ENCODE peak calls at places on chromosomes 3 and 15, in nine cellular contexts. J is OCI-LY7; K is CD8-positive, alpha-beta memory T cell; O is hepatocyte; B is right cardiac atrium; E is Caco-2; U is PC-3; R is tibial artery; W is osteoblast. V is an unnamed sample.

GRCh38 chr3:119585867-119586570 is 6.7 kb downstream of the ADPRH start:
- DNase-seq in B (no peak), K (no peak), R (no peak), U (peak), O (no peak), W (peak), E (no peak), J (no peak), V (no peak)

GRCh38 chr3:100591411-100591810 is 18.0 kb upstream of the ADGRG7 start:
- DNase-seq in U (peak), J (no peak), B (no peak), E (no peak), O (no peak), R (no peak), K (no peak), W (no peak), V (no peak)

GRCh38 chr15:55778932-55779331 is 36.0 kb upstream of the PRTG start:
- DNase-seq in E (no peak), U (no peak), J (no peak), B (no peak), O (no peak), W (no peak), R (no peak), K (no peak), V (no peak)

GRCh38 chr3:173932624-173933023 is 535.1 kb downstream of the NLGN1 start:
- DNase-seq in U (peak), J (no peak), K (no peak), W (no peak), O (peak), R (no peak), E (no peak), B (no peak), V (no peak)

GRCh38 chr15:39491917-39492490 is 88.9 kb upstream of the THBS1 start:
- DNase-seq in U (peak), J (no peak), R (no peak), E (no peak), O (no peak), W (no peak), B (no peak), K (no peak), V (no peak)

GRCh38 chr3:175356899-175357324 is 497.8 kb downstream of the NAALADL2 start:
- DNase-seq in W (no peak), K (no peak), R (no peak), E (no peak), O (no peak), U (peak), J (no peak), B (no peak), V (no peak)

GRCh38 chr15:52559583-52559982 is 9.2 kb downstream of the ARPP19 start:
- DNase-seq in B (no peak), O (no peak), K (no peak), U (no peak), R (no peak), E (no peak), J (no peak), W (peak), V (no peak)

GRCh38 chr3:29637093-29637492 is 356.2 kb downstream of the RBMS3 start:
- DNase-seq in R (no peak), O (no peak), E (no peak), B (peak), J (no peak), W (no peak), K (no peak), U (no peak), V (no peak)

GRCh38 chr15:52464478-52464877 is 64.2 kb downstream of the MYO5A start:
- DNase-seq in K (peak), R (no peak), J (peak), O (no peak), B (no peak), U (no peak), E (no peak), W (no peak), V (no peak)

GRCh38 chr3:168040624-168041208 is 55.0 kb downstream of the GOLIM4 start:
- DNase-seq in K (no peak), E (no peak), O (peak), R (no peak), B (no peak), J (peak), W (peak), U (peak), V (no peak)

GRCh38 chr3:127350172-127351050 is 62.6 kb upstream of the PRR20G start:
- DNase-seq in O (no peak), R (no peak), K (no peak), J (no peak), W (no peak), B (no peak), U (no peak), E (no peak), V (no peak)

GRCh38 chr3:56295161-56295560 is 173.1 kb downstream of the ERC2 start:
- DNase-seq in O (no peak), E (no peak), B (no peak), R (no peak), W (no peak), U (no peak), J (no peak), K (no peak), V (no peak)

GRCh38 chr3:183151086-183151485 is 11.4 kb downstream of the LAMP3 start:
- DNase-seq in W (no peak), U (no peak), J (no peak), B (no peak), E (no peak), K (no peak), O (no peak), R (no peak), V (no peak)

GRCh38 chr3:175941352-175941751 is 1082.2 kb downstream of the NAALADL2 start:
- DNase-seq in W (no peak), J (peak), U (peak), R (no peak), B (no peak), O (peak), K (no peak), E (peak), V (no peak)

GRCh38 chr3:101011086-101011485 is 17.9 kb upstream of the ABI3BP start:
- DNase-seq in O (no peak), U (no peak), J (no peak), B (no peak), R (no peak), K (no peak), W (no peak), E (no peak), V (no peak)

GRCh38 chr15:33994005-33994615 is 25.8 kb downstream of the CHRM5 start:
- DNase-seq in J (peak), U (peak), W (no peak), O (peak), R (no peak), K (no peak), E (peak), B (no peak), V (peak)

GRCh38 chr3:12982619-12983101 is 90.6 kb downstream of the IQSEC1 start:
- DNase-seq in B (no peak), E (no peak), R (no peak), U (no peak), O (no peak), W (no peak), J (peak), K (no peak), V (no peak)

GRCh38 chr3:179266701-179267211 is 15.8 kb upstream of the KCNMB3 start:
- DNase-seq in K (no peak), E (no peak), U (no peak), O (no peak), R (no peak), B (peak), J (peak), W (no peak), V (no peak)

GRCh38 chr3:184354121-184354728 is 7.2 kb downstream of the CLCN2 start:
- DNase-seq in B (peak), U (peak), J (peak), W (peak), K (peak), E (peak), O (peak), R (no peak), V (peak)

GRCh38 chr3:89113887-89114840 is 6.7 kb downstream of the EPHA3 start:
- DNase-seq in E (peak), K (no peak), B (peak), R (peak), O (peak), U (peak), W (peak), J (no peak), V (no peak)

GRCh38 chr3:5264896-5265770 is 77.6 kb downstream of the EDEM1 start:
- DNase-seq in B (no peak), K (no peak), R (no peak), O (no peak), W (no peak), J (no peak), E (no peak), U (no peak), V (no peak)

GRCh38 chr15:96585634-96586386 is 255.3 kb downstream of the NR2F2 start:
- DNase-seq in J (no peak), R (no peak), K (no peak), O (no peak), E (no peak), W (peak), B (no peak), U (peak), V (no peak)

GRCh38 chr3:65479967-65480366 is 558.8 kb downstream of the MAGI1 start:
- DNase-seq in W (no peak), E (no peak), U (no peak), R (no peak), O (no peak), K (no peak), J (no peak), B (no peak), V (no peak)

GRCh38 chr3:58356054-58356453 is 23.4 kb downstream of the PXK start:
- DNase-seq in B (no peak), K (no peak), J (peak), E (no peak), R (no peak), U (no peak), W (no peak), O (peak), V (no peak)

GRCh38 chr3:55678521-55679216 is 191.6 kb upstream of the WNT5A start:
- DNase-seq in B (no peak), E (no peak), J (no peak), U (no peak), K (no peak), W (no peak), O (no peak), R (no peak), V (no peak)

GRCh38 chr15:29449136-29449535 is 179.5 kb upstream of the NSMCE3 start:
- DNase-seq in W (no peak), J (no peak), O (peak), K (no peak), U (peak), B (no peak), E (no peak), R (no peak), V (peak)

GRCh38 chr15:68558318-68559305 is 20.2 kb upstream of the CORO2B start:
- DNase-seq in R (no peak), U (no peak), K (no peak), B (no peak), J (peak), W (no peak), O (peak), E (no peak), V (no peak)

GRCh38 chr15:95559875-95560394 is 770.6 kb upstream of the NR2F2 start:
- DNase-seq in O (peak), J (no peak), K (no peak), R (peak), U (peak), E (peak), B (no peak), W (no peak), V (no peak)

GRCh38 chr3:144470646-144471045 is 499.0 kb downstream of the DIPK2A start:
- DNase-seq in R (no peak), U (no peak), B (no peak), J (no peak), E (no peak), W (no peak), O (no peak), K (no peak), V (no peak)

GRCh38 chr3:49807427-49808114 is 4.5 kb downstream of the INKA1 start:
- DNase-seq in B (peak), K (no peak), J (peak), R (no peak), W (peak), E (no peak), O (peak), U (no peak), V (no peak)

GRCh38 chr15:29696950-29697738 is 125.1 kb downstream of the TJP1 start:
- DNase-seq in R (no peak), J (no peak), O (no peak), E (no peak), K (no peak), W (no peak), U (no peak), B (no peak), V (no peak)

GRCh38 chr15:63764912-63765311 is 68.8 kb downstream of the HERC1 start:
- DNase-seq in E (no peak), W (no peak), R (no peak), J (no peak), U (no peak), B (no peak), O (no peak), K (no peak), V (no peak)
- H3K4me3 ChIP-seq in E (no peak), W (no peak), R (no peak), J (no peak), U (no peak), B (no peak), O (no peak), K (no peak), V (no peak)

DNA sequence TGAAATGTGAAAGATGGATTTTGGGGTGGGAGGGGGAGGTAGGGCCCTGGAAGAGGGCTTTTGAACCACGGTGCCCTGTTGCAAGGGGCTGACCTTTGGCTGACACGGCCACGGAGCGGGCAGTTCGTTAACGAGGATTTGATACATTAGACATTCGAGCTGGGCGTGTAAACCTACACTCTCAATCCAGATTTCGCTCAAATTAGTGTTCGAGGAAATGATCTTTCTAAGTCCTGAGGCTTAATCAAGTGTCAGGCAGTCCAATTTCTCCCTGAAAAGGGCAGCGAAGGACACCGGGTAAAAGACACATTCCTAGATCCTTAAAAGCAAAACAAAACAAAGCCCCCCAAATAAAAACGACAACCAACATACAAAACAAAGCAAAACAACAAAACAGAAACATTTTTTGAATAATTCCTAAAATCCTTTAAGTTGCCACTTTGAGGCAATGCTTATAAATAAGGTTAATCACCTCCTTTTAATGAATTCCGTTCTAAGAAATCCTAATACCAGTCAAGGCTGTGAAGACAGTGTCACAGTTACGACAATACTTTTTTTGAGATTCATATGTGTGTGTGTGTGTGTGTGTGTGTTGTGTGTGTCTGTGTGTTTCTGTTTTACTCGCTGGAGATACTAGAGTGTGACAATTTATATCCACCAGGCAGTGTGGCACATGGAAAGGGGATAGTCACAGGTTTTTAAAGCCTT is 13.2 kb downstream of the ZIC1 start:
- DNase-seq in O (no peak), E (no peak), B (no peak), R (no peak), W (peak), K (no peak), U (no peak), J (no peak), V (no peak)
- H3K4me3 ChIP-seq in O (no peak), E (no peak), B (no peak), R (no peak), W (no peak), K (no peak), U (no peak), J (no peak), V (no peak)

GRCh38 chr15:63500265-63501250 is 3.8 kb upstream of the USP3 start:
- DNase-seq in R (no peak), B (no peak), W (no peak), E (no peak), U (peak), K (no peak), J (peak), O (peak), V (no peak)
- H3K4me3 ChIP-seq in R (peak), B (peak), W (peak), E (peak), U (peak), K (peak), J (peak), O (no peak), V (no peak)

GRCh38 chr3:102178817-102179216 is 256.0 kb upstream of the ZPLD1 start:
- DNase-seq in J (no peak), B (no peak), W (no peak), R (no peak), O (no peak), U (no peak), K (no peak), E (no peak), V (no peak)
- H3K4me3 ChIP-seq in J (no peak), B (no peak), W (no peak), R (no peak), O (no peak), U (no peak), K (no peak), E (no peak), V (no peak)

GRCh38 chr15:60601098-60601497 is 122.2 kb upstream of the ICE2 start:
- DNase-seq in O (no peak), B (no peak), U (no peak), W (no peak), K (no peak), E (no peak), J (no peak), R (no peak), V (no peak)
- H3K4me3 ChIP-seq in O (no peak), B (no peak), U (no peak), W (no peak), K (no peak), E (no peak), J (no peak), R (no peak), V (no peak)

DNA sequence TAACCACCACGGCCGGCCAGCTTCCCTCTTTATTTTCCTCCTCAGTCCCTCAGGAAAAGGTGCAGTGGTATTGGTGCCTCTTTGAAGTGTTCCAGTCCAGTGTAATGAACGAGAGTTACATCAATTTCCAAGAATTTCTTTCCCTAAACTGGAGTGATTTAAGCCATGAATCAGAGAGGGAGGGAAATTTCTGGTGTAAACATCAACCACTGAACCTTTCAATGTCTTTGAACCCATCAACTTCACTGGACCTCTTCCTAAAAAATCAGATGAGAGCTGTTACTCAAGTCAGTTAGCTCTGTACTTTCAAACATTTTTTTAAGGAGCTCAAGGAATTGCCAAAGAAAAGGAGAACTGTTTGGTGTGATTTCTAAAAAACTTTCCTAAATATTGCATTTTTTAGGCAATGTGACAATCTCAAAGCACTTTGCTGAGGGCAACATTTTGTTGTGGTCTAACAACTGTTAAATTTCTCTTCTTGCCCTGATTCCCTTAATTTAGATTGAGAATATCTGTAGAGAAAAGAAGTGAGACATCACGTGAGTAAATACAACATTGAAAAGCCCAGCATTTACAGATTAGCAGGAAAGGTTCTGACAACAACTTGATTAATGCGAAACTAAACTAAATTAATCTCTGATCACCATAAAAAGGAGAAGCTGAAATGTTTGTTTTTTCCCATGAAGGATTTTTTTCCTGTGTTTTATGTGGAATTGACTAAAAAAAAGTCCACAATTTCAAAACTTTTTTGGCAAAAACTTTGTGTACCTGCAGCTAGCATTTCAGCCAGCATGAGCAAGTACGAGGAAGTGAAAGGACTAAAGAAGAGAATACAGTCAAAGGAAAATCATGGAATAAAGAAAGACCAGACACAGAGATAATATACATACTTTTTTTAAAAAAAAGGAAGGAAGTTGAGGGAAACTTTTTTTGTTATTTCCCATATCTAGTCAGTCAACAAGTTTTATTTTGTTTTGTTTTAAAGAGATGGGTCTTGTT is 9.1 kb upstream of the DAZL start:
- DNase-seq in U (no peak), E (no peak), J (no peak), R (no peak), K (no peak), B (no peak), W (no peak), O (no peak), V (no peak)
- H3K4me3 ChIP-seq in U (no peak), E (no peak), J (no peak), R (no peak), K (no peak), B (no peak), W (no peak), O (no peak), V (no peak)

V was measured in DND-41.